ENCODE peak calls at places on chromosomes 2 and 18, in six cellular contexts. L, U, T, D, I and A are unnamed samples.

GRCh38 chr2:55952415-55952814 is 28.8 kb upstream of the EFEMP1 start:
- DNase-seq in L (no peak), U (no peak), T (no peak), D (no peak), I (no peak), A (no peak)

GRCh38 chr18:46596119-46596518 is 60.9 kb downstream of the LOXHD1 start:
- DNase-seq in L (no peak), U (no peak), T (no peak), D (peak), I (no peak), A (no peak)

GRCh38 chr2:236718207-236718992 is 148.8 kb downstream of the ACKR3 start:
- DNase-seq in L (no peak), U (no peak), T (no peak), D (peak), I (no peak), A (no peak)

GRCh38 chr2:18804540-18804939 is 215.2 kb upstream of the NT5C1B start:
- DNase-seq in L (no peak), U (no peak), T (no peak), D (no peak), I (no peak), A (no peak)

GRCh38 chr18:11283531-11284071 is 134.2 kb upstream of the PIEZO2 start:
- DNase-seq in L (no peak), U (no peak), T (no peak), D (no peak), I (no peak), A (no peak)

GRCh38 chr2:85734015-85734414 is 19.8 kb upstream of the ATOH8 start:
- DNase-seq in L (no peak), U (no peak), T (no peak), D (no peak), I (no peak), A (no peak)

GRCh38 chr18:52620926-52621439 is 281.0 kb downstream of the DCC start:
- DNase-seq in L (no peak), U (no peak), T (no peak), D (no peak), I (no peak), A (no peak)

GRCh38 chr2:238955648-238956531 is 108.0 kb downstream of the TWIST2 start:
- DNase-seq in L (no peak), U (no peak), T (no peak), D (peak), I (no peak), A (no peak)

GRCh38 chr18:79483971-79484491 is 88.3 kb downstream of the NFATC1 start:
- DNase-seq in L (no peak), U (no peak), T (no peak), D (no peak), I (no peak), A (no peak)

GRCh38 chr2:88212251-88212790 is 42.2 kb downstream of the THNSL2 start:
- DNase-seq in L (no peak), U (no peak), T (peak), D (peak), I (no peak), A (no peak)

DNA sequence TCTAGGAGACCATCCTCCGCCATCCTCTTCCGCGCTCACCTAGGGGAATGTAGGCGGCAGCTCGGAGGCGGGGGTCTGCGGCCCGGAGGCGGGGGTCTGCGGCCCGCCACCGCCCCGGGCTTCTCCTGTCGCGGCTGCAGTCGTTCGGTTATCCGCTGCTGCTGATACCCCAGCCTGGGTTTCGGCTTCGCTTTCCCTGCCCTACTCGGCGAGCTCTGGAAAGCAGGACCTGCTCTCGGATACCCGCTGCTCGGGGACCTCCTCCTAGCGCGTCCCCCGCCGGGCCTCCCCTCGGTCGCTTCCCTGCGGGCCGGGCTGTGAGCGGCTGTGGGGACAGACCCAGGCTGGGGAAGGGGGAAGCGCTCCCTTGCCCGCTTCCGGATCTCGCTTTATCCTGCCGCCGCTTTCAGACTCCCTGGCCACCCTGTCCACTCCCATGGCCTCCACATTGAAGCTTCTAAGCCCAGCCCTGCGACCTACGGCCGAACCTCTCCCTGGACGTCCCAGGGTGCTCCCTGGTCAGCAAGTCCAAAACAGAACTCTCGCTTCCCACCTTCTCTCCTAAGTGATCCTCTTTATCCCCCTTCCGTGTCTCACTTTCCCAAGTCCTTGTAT is 607 bp downstream of the FKBP1B start:
- DNase-seq in L (no peak), U (no peak), T (peak), D (no peak), I (peak), A (peak)
- H3K4me3 ChIP-seq in L (peak), U (no peak), T (peak), D (peak), I (peak), A (peak)

GRCh38 chr18:58091099-58091611 is 47.1 kb downstream of the NEDD4L start:
- DNase-seq in L (no peak), U (no peak), T (no peak), D (no peak), I (no peak), A (peak)
- H3K4me3 ChIP-seq in L (no peak), U (no peak), T (no peak), D (no peak), I (no peak), A (no peak)

GRCh38 chr2:48357351-48357750 is 172.6 kb upstream of the STON1 start:
- DNase-seq in L (no peak), U (no peak), T (no peak), D (no peak), I (no peak), A (no peak)
- H3K4me3 ChIP-seq in L (peak), U (peak), T (no peak), D (no peak), I (no peak), A (no peak)

GRCh38 chr2:173059292-173059691 is 16.4 kb upstream of the MAP3K20 start:
- DNase-seq in L (no peak), U (no peak), T (no peak), D (no peak), I (no peak), A (no peak)
- H3K4me3 ChIP-seq in L (no peak), U (no peak), T (no peak), D (no peak), I (no peak), A (no peak)

GRCh38 chr2:49044680-49045079 is 109.6 kb downstream of the FSHR start:
- DNase-seq in L (no peak), U (no peak), T (no peak), D (no peak), I (no peak), A (no peak)

GRCh38 chr2:49045083-49045482 is 109.2 kb downstream of the FSHR start:
- DNase-seq in L (no peak), U (no peak), T (no peak), D (no peak), I (no peak), A (no peak)

GRCh38 chr2:49042510-49042909 is 111.8 kb downstream of the FSHR start:
- DNase-seq in L (no peak), U (no peak), T (no peak), D (no peak), I (no peak), A (peak)

GRCh38 chr2:49044265-49044664 is 110.0 kb downstream of the FSHR start:
- DNase-seq in L (no peak), U (no peak), T (no peak), D (no peak), I (no peak), A (no peak)

DNA sequence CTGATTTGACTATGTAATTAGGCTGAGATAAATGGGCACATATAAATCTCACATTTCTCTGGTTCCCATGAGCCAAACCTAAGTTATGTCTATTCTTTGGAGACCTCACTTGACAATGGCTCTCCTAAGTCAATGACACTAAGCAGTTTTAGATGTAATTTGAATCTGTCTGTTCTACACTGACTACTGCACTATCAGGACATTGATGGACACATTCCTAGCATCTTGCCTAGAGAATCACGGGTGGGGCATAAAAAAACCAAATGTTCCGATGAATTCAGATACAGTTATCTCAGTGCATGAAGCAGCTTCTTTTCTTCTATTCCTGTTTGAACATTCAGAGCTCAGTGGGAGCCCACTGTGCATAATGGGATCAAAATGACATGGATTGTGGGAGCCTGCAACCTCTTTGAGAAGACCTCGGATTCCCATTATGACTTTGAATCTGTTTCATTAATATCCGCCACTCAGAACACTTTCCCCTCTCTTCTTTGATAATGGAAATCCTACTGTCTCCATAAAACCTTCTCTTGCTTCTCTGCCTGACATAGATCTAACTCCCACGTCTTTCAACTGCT is 110.8 kb downstream of the FSHR start:
- DNase-seq in L (no peak), U (no peak), T (no peak), D (no peak), I (no peak), A (no peak)
- H3K4me3 ChIP-seq in L (no peak), U (no peak), T (no peak), D (no peak), I (no peak), A (no peak)

DNA sequence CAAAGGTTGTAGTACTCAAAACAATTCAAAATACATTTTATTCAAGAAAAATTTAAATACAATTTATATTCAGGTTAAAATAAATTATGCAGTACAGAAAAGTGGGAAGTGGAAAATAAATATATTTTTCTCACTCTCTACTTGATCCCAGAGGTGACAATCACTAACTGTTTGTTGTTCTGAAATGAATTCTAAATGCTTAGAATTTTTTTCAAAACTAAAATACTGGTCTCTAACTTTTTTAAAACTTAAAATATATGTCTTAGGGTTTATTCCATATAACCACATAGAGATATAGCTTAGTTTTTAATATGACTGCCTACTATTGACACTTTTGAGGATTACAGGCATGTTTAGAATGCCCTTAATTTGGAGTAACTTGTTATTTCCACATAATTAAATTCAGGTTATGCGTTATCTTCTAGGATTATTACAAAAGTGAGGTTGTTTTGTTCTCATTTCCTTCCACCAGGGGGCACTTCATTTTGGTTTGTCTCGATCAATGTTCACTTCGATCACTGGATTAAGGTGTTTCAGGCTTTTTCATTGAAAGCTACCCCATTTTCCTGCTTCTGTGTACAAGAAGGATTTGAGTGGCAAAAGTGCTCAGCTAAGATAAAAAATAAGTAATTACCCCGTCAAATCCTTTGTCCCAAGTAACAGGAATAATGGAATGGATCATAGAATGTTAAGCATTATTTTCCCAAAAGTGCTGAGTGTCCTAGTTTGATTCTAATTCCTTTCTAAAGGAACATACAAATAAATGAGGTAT is 27.1 kb upstream of the TFPI start:
- DNase-seq in L (no peak), U (no peak), T (peak), D (peak), I (no peak), A (no peak)
- H3K4me3 ChIP-seq in L (no peak), U (no peak), T (peak), D (peak), I (no peak), A (no peak)